ENCODE peak calls at places on chromosomes 2 and 18, in nine cellular contexts. J is fibroblast of gingiva; C is amniotic stem cell; H is activated naive CD8-positive, alpha-beta T cell treated with anti-CD3 and anti-CD28 coated beads, Interleukin-2, amount 10 ng/mL, durations not matched to agents 7 days and 5 days; F is activated T-cell treated with anti-CD3 and anti-CD28 coated beads, Interleukin-2, amount 50 U/mL, for 1 hour; R is NCI-H526 treated with DMSO at 0.1 percent for 48 hours; B is NCI-H1436; E is NCI-H2171; Z is left ventricle myocardium inferior. V is an unnamed sample.

GRCh38 chr2:172640389-172640788 is 84.5 kb downstream of the PDK1 start:
- DNase-seq in J (peak), C (no peak), H (no peak), F (no peak), R (no peak), B (no peak), E (no peak), Z (no peak), V (peak)

GRCh38 chr2:188345020-188345419 is 53.3 kb downstream of the GULP1 start:
- DNase-seq in J (no peak), C (no peak), H (no peak), F (no peak), R (no peak), B (no peak), E (no peak), Z (no peak), V (no peak)

GRCh38 chr2:71615769-71616730 is 162.7 kb downstream of the DYSF start:
- DNase-seq in J (no peak), C (no peak), H (no peak), F (no peak), R (no peak), B (no peak), E (no peak), Z (no peak), V (no peak)

GRCh38 chr2:171602352-171602751 is 80.1 kb downstream of the CYBRD1 start:
- DNase-seq in J (no peak), C (no peak), H (no peak), F (no peak), R (no peak), B (no peak), E (no peak), Z (no peak), V (no peak)

GRCh38 chr2:196987654-196988364 is 61.3 kb upstream of the PGAP1 start:
- DNase-seq in J (peak), C (peak), H (no peak), F (no peak), R (peak), B (peak), E (peak), Z (no peak), V (peak)

GRCh38 chr2:76998713-76999112 is 523.5 kb downstream of the LRRTM4 start:
- DNase-seq in J (no peak), C (no peak), H (no peak), F (no peak), R (no peak), B (no peak), E (no peak), Z (no peak), V (no peak)

GRCh38 chr18:73487956-73488355 is 620.2 kb upstream of the NETO1 start:
- DNase-seq in J (peak), C (no peak), H (no peak), F (no peak), R (no peak), B (no peak), E (no peak), Z (no peak), V (no peak)

GRCh38 chr2:168712053-168712452 is 90.4 kb upstream of the NOSTRIN start:
- DNase-seq in J (no peak), C (no peak), H (no peak), F (no peak), R (peak), B (no peak), E (no peak), Z (no peak), V (no peak)

GRCh38 chr2:43170733-43171101 is 55.7 kb downstream of the ZFP36L2 start:
- DNase-seq in J (no peak), C (no peak), H (no peak), F (no peak), R (no peak), B (no peak), E (no peak), Z (no peak), V (no peak)

GRCh38 chr2:72116081-72116533 is 31.6 kb downstream of the CYP26B1 start:
- DNase-seq in J (no peak), C (no peak), H (no peak), F (no peak), R (no peak), B (peak), E (no peak), Z (no peak), V (no peak)

GRCh38 chr2:230457073-230457768 is 41.2 kb downstream of the SP100 start:
- DNase-seq in J (no peak), C (no peak), H (no peak), F (no peak), R (no peak), B (no peak), E (no peak), Z (no peak), V (no peak)

GRCh38 chr2:113105047-113105446 is 22.4 kb upstream of the IL1RN start:
- DNase-seq in J (no peak), C (no peak), H (no peak), F (no peak), R (no peak), B (no peak), E (no peak), Z (no peak), V (no peak)

GRCh38 chr2:240731327-240731626 is 39.6 kb downstream of the AQP12A start:
- DNase-seq in J (no peak), C (no peak), H (no peak), F (no peak), R (no peak), B (no peak), E (no peak), Z (no peak), V (no peak)

GRCh38 chr2:223051580-223052375 is at the start of gene KCNE4:
- DNase-seq in J (peak), C (no peak), H (no peak), F (no peak), R (no peak), B (no peak), E (no peak), Z (no peak), V (no peak)

GRCh38 chr2:176285321-176285720 is 16.1 kb downstream of the MTX2 start:
- DNase-seq in J (no peak), C (no peak), H (no peak), F (no peak), R (no peak), B (no peak), E (no peak), Z (no peak), V (no peak)